ENCODE peak calls at places on chromosomes 12 and 14, in six cellular contexts. W, Y, U, P, C and J are unnamed samples.

GRCh38 chr12:93043877-93044209 is 114.7 kb upstream of the EEA1 start:
- DNase-seq in C (no peak), W (no peak), Y (no peak), P (peak), U (no peak), J (no peak)

GRCh38 chr14:36718216-36718615 is 56.6 kb downstream of the PAX9 start:
- DNase-seq in C (no peak), U (no peak), Y (peak), W (no peak), P (no peak), J (no peak)

GRCh38 chr12:11508699-11509098 is 113.3 kb upstream of the PRB2 start:
- DNase-seq in P (no peak), W (no peak), Y (no peak), C (no peak), U (no peak), J (no peak)

GRCh38 chr12:238736-239398 is 23.8 kb downstream of the SLC6A13 start:
- DNase-seq in Y (no peak), C (no peak), U (no peak), W (no peak), P (no peak), J (no peak)

GRCh38 chr14:102927346-102927877 is 4.9 kb downstream of the AMN start:
- DNase-seq in Y (no peak), P (no peak), C (no peak), U (no peak), W (no peak), J (no peak)

GRCh38 chr14:104341532-104342434 is 203.4 kb downstream of the KIF26A start:
- DNase-seq in U (peak), P (peak), W (peak), C (no peak), Y (peak), J (peak)

GRCh38 chr14:54916061-54916460 is 13.4 kb upstream of the GCH1 start:
- DNase-seq in Y (no peak), W (no peak), C (no peak), U (no peak), P (no peak), J (no peak)

GRCh38 chr14:102786758-102787157 is 9.5 kb downstream of the TRAF3 start:
- DNase-seq in Y (no peak), W (no peak), U (peak), C (no peak), P (no peak), J (no peak)

GRCh38 chr12:91111366-91112321 is at the start of gene LUM:
- DNase-seq in P (no peak), U (peak), W (no peak), Y (no peak), C (no peak), J (no peak)

GRCh38 chr12:12315838-12316237 is 34.2 kb downstream of the MANSC1 start:
- DNase-seq in P (no peak), C (no peak), U (no peak), Y (no peak), W (no peak), J (no peak)

GRCh38 chr12:94768398-94769039 is 118.2 kb upstream of the TMCC3 start:
- DNase-seq in Y (no peak), U (peak), W (no peak), P (no peak), C (peak), J (peak)

GRCh38 chr12:114447799-114448617 is 42.1 kb upstream of the TBX5 start:
- DNase-seq in Y (no peak), P (no peak), C (no peak), U (no peak), W (no peak), J (no peak)

GRCh38 chr12:18813753-18814152 is 75.8 kb downstream of the CAPZA3 start:
- DNase-seq in U (no peak), Y (no peak), P (no peak), C (no peak), W (no peak), J (no peak)

GRCh38 chr12:50506753-50507473 is 2.1 kb downstream of the DIP2B start:
- DNase-seq in U (peak), W (no peak), Y (no peak), P (no peak), C (no peak), J (no peak)

GRCh38 chr12:30138483-30138882 is 354.7 kb upstream of the TMTC1 start:
- DNase-seq in C (no peak), W (no peak), U (no peak), P (no peak), Y (no peak), J (no peak)

GRCh38 chr14:77988966-77989365 is 181.2 kb upstream of the NRXN3 start:
- DNase-seq in P (peak), W (peak), Y (peak), U (no peak), C (no peak), J (no peak)

GRCh38 chr12:109191621-109192250 is 75.3 kb downstream of the ACACB start:
- DNase-seq in W (peak), U (no peak), Y (no peak), P (no peak), C (no peak), J (no peak)

GRCh38 chr14:35384386-35385041 is 20.0 kb downstream of the NFKBIA start:
- DNase-seq in U (peak), C (no peak), Y (peak), P (no peak), W (peak), J (no peak)

GRCh38 chr12:53860426-53861223 is 78.0 kb upstream of the HOXC13 start:
- DNase-seq in C (no peak), U (no peak), Y (no peak), W (no peak), P (no peak), J (no peak)

GRCh38 chr12:759628-760027 is 7.2 kb downstream of the WNK1 start:
- DNase-seq in C (no peak), P (no peak), W (no peak), U (no peak), Y (no peak), J (no peak)

GRCh38 chr14:64778114-64778754 is 74.0 kb downstream of the PLEKHG3 start:
- DNase-seq in W (no peak), Y (no peak), C (no peak), U (no peak), P (no peak), J (no peak)

GRCh38 chr14:104424406-104425072 is 155.0 kb upstream of the C14orf180 start:
- DNase-seq in C (no peak), W (no peak), U (no peak), P (no peak), Y (no peak), J (no peak)

GRCh38 chr12:12734561-12735071 is 17.4 kb downstream of the CDKN1B start:
- DNase-seq in P (no peak), U (no peak), W (no peak), Y (no peak), C (no peak), J (no peak)

GRCh38 chr12:24943947-24944597 is 4.8 kb downstream of the BCAT1 start:
- DNase-seq in P (no peak), U (peak), W (no peak), Y (peak), C (no peak), J (no peak)

GRCh38 chr12:67909091-67909531 is 80.1 kb upstream of the IFNG-AS1 start:
- DNase-seq in U (no peak), P (no peak), W (no peak), C (no peak), Y (no peak), J (no peak)

GRCh38 chr12:50411051-50411660 is 10.5 kb downstream of the LARP4 start:
- DNase-seq in Y (no peak), P (no peak), C (no peak), U (no peak), W (no peak), J (peak)

GRCh38 chr14:24259282-24260025 is 3.5 kb downstream of the TGM1 start:
- DNase-seq in P (no peak), W (no peak), Y (no peak), C (no peak), U (no peak), J (no peak)

GRCh38 chr12:32284561-32284960 is 114.8 kb upstream of the FGD4 start:
- DNase-seq in P (no peak), Y (no peak), U (no peak), W (no peak), C (no peak), J (no peak)

GRCh38 chr12:123741937-123742572 is 20.0 kb upstream of the DNAH10 start:
- DNase-seq in U (no peak), Y (no peak), C (no peak), W (no peak), P (no peak), J (peak)

GRCh38 chr14:78566017-78566858 is 396.1 kb downstream of the NRXN3 start:
- DNase-seq in U (peak), Y (peak), P (peak), W (peak), C (peak), J (peak)

GRCh38 chr12:49515266-49515665 is 23.6 kb upstream of the KCNH3 start:
- DNase-seq in P (no peak), U (peak), Y (no peak), W (peak), C (no peak), J (peak)

GRCh38 chr12:104215638-104216297 is at the start of gene TXNRD1:
- DNase-seq in Y (peak), U (peak), P (peak), C (peak), W (peak), J (peak)

GRCh38 chr12:95312656-95313055 is 95.0 kb downstream of the VEZT start:
- DNase-seq in W (no peak), P (no peak), U (no peak), Y (no peak), C (no peak), J (no peak)

GRCh38 chr14:89304972-89305703 is 111.9 kb downstream of the FOXN3 start:
- DNase-seq in P (no peak), W (no peak), U (peak), Y (no peak), C (peak), J (peak)

GRCh38 chr12:120713861-120714482 is 3.7 kb downstream of the UNC119B start:
- DNase-seq in C (peak), W (peak), U (peak), P (peak), Y (peak), J (peak)

GRCh38 chr14:101731187-101732080 is 30.1 kb upstream of the PPP2R5C start:
- DNase-seq in Y (peak), W (peak), P (peak), U (peak), C (peak), J (peak)

GRCh38 chr12:2359725-2360629 is 307.2 kb downstream of the CACNA1C start:
- DNase-seq in P (no peak), Y (no peak), C (no peak), U (no peak), W (no peak), J (peak)

GRCh38 chr12:2363836-2364565 is 311.2 kb downstream of the CACNA1C start:
- DNase-seq in P (no peak), U (no peak), C (no peak), Y (no peak), W (no peak), J (no peak)

GRCh38 chr12:2360630-2361170 is 307.9 kb downstream of the CACNA1C start:
- DNase-seq in Y (peak), P (peak), C (no peak), W (no peak), U (no peak), J (peak)

GRCh38 chr12:2358986-2359658 is 306.3 kb downstream of the CACNA1C start:
- DNase-seq in P (no peak), Y (no peak), W (no peak), C (no peak), U (no peak), J (peak)

DNA sequence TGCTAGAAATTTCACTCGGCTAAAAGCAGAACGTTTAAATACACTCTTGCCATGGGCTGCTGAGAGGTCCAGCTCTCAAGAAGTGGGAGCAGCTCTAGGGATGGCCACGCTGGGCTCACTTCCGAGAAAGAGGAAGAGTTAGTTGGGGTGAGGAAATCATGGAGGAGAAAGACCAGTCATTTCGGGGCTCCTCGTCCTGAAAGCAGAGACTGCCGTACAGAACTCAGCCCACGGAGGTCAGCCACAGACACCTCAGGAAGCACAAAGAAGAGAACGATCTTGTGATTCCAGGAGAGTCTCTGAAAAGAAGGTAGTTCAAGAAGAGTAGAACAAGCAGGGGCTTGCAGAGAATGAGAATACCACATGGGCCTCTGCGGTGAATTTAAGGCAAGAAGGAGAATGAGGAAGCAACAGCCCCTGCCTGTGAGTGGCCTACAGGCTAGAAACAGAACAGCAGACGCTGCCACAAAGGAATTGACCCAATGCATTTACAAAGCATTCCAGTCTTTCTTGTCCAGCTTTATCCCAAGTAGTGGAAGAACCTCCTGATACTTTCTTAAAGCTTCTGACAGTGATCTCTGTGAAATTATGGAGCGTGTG is 311.9 kb downstream of the CACNA1C start:
- DNase-seq in U (no peak), W (no peak), C (no peak), P (no peak), Y (no peak), J (peak)
- TF ChIP-seq MAX in U (no peak), W (no peak), C (no peak), P (no peak), Y (no peak), J (no peak)

GRCh38 chr12:122080149-122081107 is 1.9 kb downstream of the MLXIP start:
- DNase-seq in P (no peak), Y (no peak), C (no peak), U (peak), W (peak), J (peak)

GRCh38 chr12:122079038-122079531 is 529 bp downstream of the MLXIP start:
- DNase-seq in P (no peak), C (no peak), U (peak), Y (no peak), W (peak), J (peak)

GRCh38 chr12:122078141-122079037 is at the start of gene MLXIP:
- DNase-seq in U (peak), C (no peak), W (peak), Y (peak), P (peak), J (peak)

GRCh38 chr12:122081108-122081696 is 2.6 kb downstream of the MLXIP start:
- DNase-seq in C (no peak), Y (no peak), P (no peak), U (peak), W (no peak), J (peak)

DNA sequence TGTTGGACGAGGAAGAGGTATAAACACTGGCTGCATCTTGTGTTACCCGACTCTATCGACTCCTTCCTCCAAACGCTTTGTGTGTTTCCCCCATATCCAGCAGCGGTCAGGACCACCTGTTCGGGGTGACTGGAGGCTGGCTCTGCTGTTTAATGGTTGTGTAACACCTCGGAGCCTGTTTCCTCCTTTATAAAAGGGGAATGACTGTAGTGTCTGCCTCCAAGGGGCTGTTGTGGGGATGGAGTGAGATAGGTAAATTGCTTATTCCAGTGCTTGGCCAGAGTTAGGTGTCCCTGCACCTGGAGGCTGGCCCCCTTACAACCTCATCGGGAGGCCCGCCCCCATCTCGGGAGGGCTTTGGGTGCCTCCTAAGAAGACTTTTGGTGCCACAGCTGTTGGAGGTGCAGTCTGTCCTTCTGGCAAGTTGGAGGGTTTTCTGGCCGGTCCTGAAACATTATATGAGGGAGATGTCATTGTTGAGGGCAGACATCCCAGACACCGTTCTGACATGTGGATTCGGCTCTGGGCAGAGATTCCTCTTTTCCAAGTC is 1.1 kb downstream of the MLXIP start:
- DNase-seq in Y (no peak), W (no peak), P (no peak), C (no peak), U (peak), J (peak)
- TF ChIP-seq MYC in Y (no peak), W (no peak), P (no peak), C (no peak), U (no peak), J (no peak)

DNA sequence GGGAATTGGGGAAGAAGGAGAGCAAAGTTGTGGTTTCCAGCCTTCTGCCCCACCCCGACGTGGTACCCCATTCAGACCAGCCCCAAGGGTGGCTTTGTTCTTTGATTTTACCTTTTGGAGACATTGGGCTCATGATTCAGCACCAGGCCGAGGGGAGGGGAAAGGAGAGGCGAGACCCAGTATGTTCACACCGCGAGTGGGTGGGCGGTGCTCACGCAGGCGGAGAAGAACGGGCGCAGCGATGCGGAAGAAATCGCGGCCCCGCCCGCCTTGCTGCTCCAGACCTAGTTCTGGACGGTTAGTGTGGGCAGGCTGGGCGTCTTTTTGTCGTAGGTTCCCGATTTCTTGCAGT is 960 bp downstream of the ATL1 start:
- DNase-seq in U (peak), C (no peak), W (peak), Y (no peak), P (peak), J (peak)
- TF ChIP-seq POLR2A in U (no peak), C (no peak), W (peak), Y (no peak), P (no peak), J (no peak)

DNA sequence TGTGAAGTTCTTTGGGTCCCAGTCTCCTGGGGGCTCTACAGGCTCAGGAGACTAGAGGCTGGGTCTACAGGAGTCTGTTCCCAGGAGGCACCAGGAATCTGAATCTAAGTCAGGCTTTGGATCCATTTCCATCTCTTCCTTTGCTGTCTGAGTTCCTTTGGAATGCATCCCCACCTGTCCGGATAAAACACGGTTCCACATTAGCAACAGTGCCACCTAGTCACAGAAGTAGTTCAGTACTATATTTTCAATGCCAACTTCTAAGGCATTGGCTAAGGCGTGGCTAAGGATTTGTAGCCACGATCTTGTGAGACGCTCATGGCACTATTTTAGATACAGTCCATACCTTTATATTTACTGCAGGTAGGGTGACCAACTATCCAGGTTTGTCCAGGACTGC is 15.1 kb downstream of the ZC2HC1C start:
- DNase-seq in C (no peak), W (no peak), P (no peak), Y (no peak), U (peak), J (no peak)
- TF ChIP-seq MAX in C (no peak), W (no peak), P (no peak), Y (no peak), U (no peak), J (no peak)

GRCh38 chr14:68145539-68145938 is 326.0 kb downstream of the RAD51B start:
- DNase-seq in Y (no peak), U (peak), P (no peak), W (no peak), C (no peak), J (no peak)
- TF ChIP-seq MYC in Y (no peak), U (no peak), P (no peak), W (no peak), C (no peak), J (no peak)

GRCh38 chr14:21534576-21534975 is 8.4 kb upstream of the SALL2 start:
- DNase-seq in P (no peak), Y (no peak), U (no peak), C (no peak), W (no peak), J (peak)
- TF ChIP-seq POLR2A in P (no peak), Y (no peak), U (no peak), C (no peak), W (no peak), J (no peak)

GRCh38 chr12:52728374-52728773 is 25.1 kb upstream of the KRT77 start:
- DNase-seq in U (no peak), P (no peak), W (no peak), Y (no peak), C (no peak), J (no peak)

GRCh38 chr12:52730793-52731192 is 27.5 kb upstream of the KRT77 start:
- DNase-seq in P (no peak), Y (no peak), W (no peak), U (no peak), C (no peak), J (no peak)

GRCh38 chr12:52727037-52727436 is 23.7 kb upstream of the KRT77 start:
- DNase-seq in C (no peak), U (no peak), Y (no peak), W (no peak), P (no peak), J (no peak)

GRCh38 chr12:52729147-52729546 is 25.8 kb upstream of the KRT77 start:
- DNase-seq in U (no peak), C (no peak), W (no peak), Y (no peak), P (no peak), J (no peak)

GRCh38 chr12:52730383-52730782 is 27.1 kb upstream of the KRT77 start:
- DNase-seq in P (no peak), U (no peak), W (no peak), C (no peak), Y (no peak), J (no peak)
- TF ChIP-seq MAX in P (no peak), U (no peak), W (no peak), C (no peak), Y (no peak), J (no peak)